ENCODE peak calls at places on chromosomes 1 and 21, in seven cellular contexts. One of them, this sample, is unnamed.

GRCh38 chr1:86503477-86504129 is 34.9 kb downstream of the CLCA1 start:
- DNase-seq in CD8-positive, alpha-beta T cell: no peak
- DNase-seq in WERI-Rb-1: peak; percentile 44
- DNase-seq in adrenal gland: peak; percentile 33
- DNase-seq in CD4-positive, alpha-beta memory T cell: no peak
- DNase-seq in small intestine: peak; percentile 37
- DNase-seq in GM23248: no peak
- DNase-seq in this sample: peak; percentile 6

GRCh38 chr1:202781180-202781579 is 27.0 kb downstream of the KDM5B start:
- DNase-seq in CD8-positive, alpha-beta T cell: no peak
- DNase-seq in WERI-Rb-1: no peak
- DNase-seq in small intestine: no peak
- DNase-seq in GM23248: no peak
- DNase-seq in adrenal gland: no peak
- DNase-seq in CD4-positive, alpha-beta memory T cell: no peak
- DNase-seq in this sample: no peak

GRCh38 chr1:189432761-189433160 is 1044.9 kb downstream of the BRINP3 start:
- DNase-seq in GM23248: no peak
- DNase-seq in adrenal gland: no peak
- DNase-seq in CD4-positive, alpha-beta memory T cell: no peak
- DNase-seq in CD8-positive, alpha-beta T cell: no peak
- DNase-seq in WERI-Rb-1: no peak
- DNase-seq in small intestine: no peak
- DNase-seq in this sample: no peak

GRCh38 chr1:160366731-160367515 is at the start of gene NHLH1:
- DNase-seq in GM23248: no peak
- DNase-seq in small intestine: no peak
- DNase-seq in WERI-Rb-1: peak; percentile 88
- DNase-seq in CD4-positive, alpha-beta memory T cell: no peak
- DNase-seq in adrenal gland: no peak
- DNase-seq in CD8-positive, alpha-beta T cell: no peak
- DNase-seq in this sample: no peak

GRCh38 chr1:43366601-43367025 is 1.2 kb downstream of the ELOVL1 start:
- DNase-seq in CD4-positive, alpha-beta memory T cell: no peak
- DNase-seq in small intestine: peak; percentile 38
- DNase-seq in CD8-positive, alpha-beta T cell: no peak
- DNase-seq in GM23248: no peak
- DNase-seq in adrenal gland: no peak
- DNase-seq in WERI-Rb-1: no peak
- DNase-seq in this sample: no peak

GRCh38 chr1:44947060-44947773 is 39.2 kb downstream of the EIF2B3 start:
- DNase-seq in WERI-Rb-1: no peak
- DNase-seq in GM23248: peak; percentile 63
- DNase-seq in CD8-positive, alpha-beta T cell: no peak
- DNase-seq in CD4-positive, alpha-beta memory T cell: no peak
- DNase-seq in adrenal gland: peak; percentile 68
- DNase-seq in small intestine: peak; percentile 2
- DNase-seq in this sample: peak; percentile 57

GRCh38 chr1:193707271-193708015 is 521.0 kb upstream of the B3GALT2 start:
- DNase-seq in WERI-Rb-1: no peak
- DNase-seq in CD8-positive, alpha-beta T cell: no peak
- DNase-seq in GM23248: peak; percentile 39
- DNase-seq in adrenal gland: no peak
- DNase-seq in CD4-positive, alpha-beta memory T cell: no peak
- DNase-seq in small intestine: no peak
- DNase-seq in this sample: no peak

GRCh38 chr1:83583351-83584014 is 415.4 kb downstream of the TTLL7 start:
- DNase-seq in adrenal gland: no peak
- DNase-seq in GM23248: peak; percentile 30
- DNase-seq in small intestine: peak; percentile 11
- DNase-seq in WERI-Rb-1: peak; percentile 53
- DNase-seq in CD4-positive, alpha-beta memory T cell: peak; percentile 6
- DNase-seq in CD8-positive, alpha-beta T cell: no peak
- DNase-seq in this sample: no peak

GRCh38 chr1:227870375-227870774 is 54.9 kb downstream of the PRSS38 start:
- DNase-seq in small intestine: no peak
- DNase-seq in adrenal gland: no peak
- DNase-seq in CD4-positive, alpha-beta memory T cell: no peak
- DNase-seq in CD8-positive, alpha-beta T cell: no peak
- DNase-seq in GM23248: no peak
- DNase-seq in WERI-Rb-1: no peak
- DNase-seq in this sample: no peak

GRCh38 chr1:228317891-228318810 is 88.5 kb downstream of the TRIM11 start:
- DNase-seq in CD8-positive, alpha-beta T cell: no peak
- DNase-seq in small intestine: no peak
- DNase-seq in CD4-positive, alpha-beta memory T cell: no peak
- DNase-seq in GM23248: no peak
- DNase-seq in WERI-Rb-1: no peak
- DNase-seq in adrenal gland: no peak
- DNase-seq in this sample: no peak

GRCh38 chr21:43194303-43195130 is 25.7 kb downstream of the CRYAA start:
- DNase-seq in CD8-positive, alpha-beta T cell: no peak
- DNase-seq in small intestine: no peak
- DNase-seq in GM23248: no peak
- DNase-seq in adrenal gland: no peak
- DNase-seq in CD4-positive, alpha-beta memory T cell: no peak
- DNase-seq in WERI-Rb-1: peak; percentile 5
- DNase-seq in this sample: no peak

GRCh38 chr1:90359994-90360393 is 357.1 kb downstream of the BARHL2 start:
- DNase-seq in WERI-Rb-1: no peak
- DNase-seq in CD4-positive, alpha-beta memory T cell: no peak
- DNase-seq in adrenal gland: no peak
- DNase-seq in CD8-positive, alpha-beta T cell: no peak
- DNase-seq in small intestine: no peak
- DNase-seq in GM23248: no peak
- DNase-seq in this sample: no peak

GRCh38 chr1:68149110-68149798 is 83.1 kb downstream of the WLS start:
- DNase-seq in adrenal gland: no peak
- DNase-seq in CD8-positive, alpha-beta T cell: no peak
- DNase-seq in CD4-positive, alpha-beta memory T cell: no peak
- DNase-seq in WERI-Rb-1: no peak
- DNase-seq in small intestine: no peak
- DNase-seq in GM23248: no peak
- DNase-seq in this sample: no peak

GRCh38 chr1:209714338-209714737 is 9.7 kb downstream of the HSD11B1 start:
- DNase-seq in adrenal gland: no peak
- DNase-seq in GM23248: no peak
- DNase-seq in small intestine: no peak
- DNase-seq in CD4-positive, alpha-beta memory T cell: no peak
- DNase-seq in CD8-positive, alpha-beta T cell: no peak
- DNase-seq in WERI-Rb-1: no peak
- DNase-seq in this sample: no peak

GRCh38 chr1:198155253-198155652 is 1.5 kb upstream of the NEK7 start:
- DNase-seq in GM23248: peak; percentile 74
- DNase-seq in WERI-Rb-1: no peak
- DNase-seq in small intestine: no peak
- DNase-seq in CD8-positive, alpha-beta T cell: no peak
- DNase-seq in CD4-positive, alpha-beta memory T cell: no peak
- DNase-seq in adrenal gland: no peak
- DNase-seq in this sample: no peak

GRCh38 chr1:167491586-167492408 is 26.5 kb downstream of the CD247 start:
- DNase-seq in WERI-Rb-1: no peak
- DNase-seq in small intestine: no peak
- DNase-seq in adrenal gland: no peak
- DNase-seq in GM23248: no peak
- DNase-seq in CD8-positive, alpha-beta T cell: no peak
- DNase-seq in CD4-positive, alpha-beta memory T cell: peak; percentile 39
- DNase-seq in this sample: no peak

GRCh38 chr1:238549135-238549534 is 658.4 kb upstream of the ZP4 start:
- DNase-seq in CD4-positive, alpha-beta memory T cell: no peak
- DNase-seq in WERI-Rb-1: no peak
- DNase-seq in adrenal gland: no peak
- DNase-seq in small intestine: no peak
- DNase-seq in CD8-positive, alpha-beta T cell: no peak
- DNase-seq in GM23248: no peak
- DNase-seq in this sample: no peak

GRCh38 chr1:113761937-113762336 is 2.7 kb upstream of the PHTF1 start:
- DNase-seq in WERI-Rb-1: no peak
- DNase-seq in small intestine: no peak
- DNase-seq in GM23248: no peak
- DNase-seq in adrenal gland: no peak
- DNase-seq in CD8-positive, alpha-beta T cell: no peak
- DNase-seq in CD4-positive, alpha-beta memory T cell: no peak
- DNase-seq in this sample: no peak

DNA sequence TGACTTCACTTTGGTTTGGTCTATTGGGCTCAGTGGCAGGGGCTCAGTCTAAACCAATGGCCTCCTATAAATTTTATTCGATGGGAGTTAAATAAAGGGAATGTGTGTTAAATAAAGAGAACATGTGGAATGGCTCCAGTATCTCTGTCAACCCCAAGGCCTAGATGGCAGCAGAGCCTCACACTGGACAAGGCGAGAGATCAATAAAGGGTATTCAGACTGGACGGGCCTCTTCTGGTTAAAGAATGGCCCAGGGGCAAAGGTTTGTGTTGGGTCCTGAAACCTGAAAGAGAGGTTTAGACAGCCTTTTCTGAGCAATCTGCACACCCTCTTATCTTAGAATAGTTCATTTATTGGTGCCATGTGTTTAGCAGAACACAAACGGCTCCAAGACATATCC is 34.7 kb downstream of the SH3BP5L start:
- DNase-seq in WERI-Rb-1: no peak
- DNase-seq in GM23248: no peak
- DNase-seq in adrenal gland: no peak
- DNase-seq in CD8-positive, alpha-beta T cell: no peak
- DNase-seq in small intestine: peak; percentile 62
- DNase-seq in CD4-positive, alpha-beta memory T cell: no peak
- DNase-seq in this sample: no peak
- H3K27ac ChIP-seq in WERI-Rb-1: no peak overlapping the region
- H3K27ac ChIP-seq in GM23248: no peak overlapping the region
- H3K27ac ChIP-seq in adrenal gland: no peak overlapping the region
- H3K27ac ChIP-seq in CD8-positive, alpha-beta T cell: no peak overlapping the region
- H3K27ac ChIP-seq in small intestine: no peak overlapping the region
- H3K27ac ChIP-seq in CD4-positive, alpha-beta memory T cell: no peak overlapping the region
- H3K27ac ChIP-seq in this sample: no peak overlapping the region

DNA sequence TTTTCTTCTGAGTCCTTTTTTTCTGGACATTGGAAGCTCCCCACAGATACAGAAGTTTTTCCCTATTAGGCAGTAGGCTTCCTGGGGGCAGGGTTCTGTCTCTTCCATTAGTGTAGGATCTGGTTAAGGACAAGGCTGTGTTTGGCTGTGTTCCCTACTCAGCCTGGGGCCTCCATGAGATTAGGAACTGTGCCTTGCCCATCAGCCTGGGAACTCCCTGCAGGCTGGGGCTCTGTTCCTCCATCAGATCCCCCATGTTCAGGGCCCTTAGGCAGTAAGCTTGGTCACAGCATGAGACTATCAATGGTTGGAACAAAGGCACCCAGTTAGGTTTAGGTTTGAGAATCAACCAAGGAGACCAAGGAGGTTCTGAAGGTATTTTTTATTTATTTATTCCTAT is 22.7 kb downstream of the NAV1 start:
- DNase-seq in WERI-Rb-1: no peak
- DNase-seq in adrenal gland: no peak
- DNase-seq in GM23248: peak; percentile 27
- DNase-seq in CD8-positive, alpha-beta T cell: no peak
- DNase-seq in small intestine: no peak
- DNase-seq in CD4-positive, alpha-beta memory T cell: no peak
- DNase-seq in this sample: no peak
- H3K27me3 ChIP-seq in WERI-Rb-1: no peaks in the 10 kb centered on the region
- H3K27me3 ChIP-seq in adrenal gland: no peaks in the 10 kb centered on the region
- H3K27me3 ChIP-seq in GM23248: no peaks in the 10 kb centered on the region
- H3K27me3 ChIP-seq in CD8-positive, alpha-beta T cell: no peaks in the 10 kb centered on the region
- H3K27me3 ChIP-seq in small intestine: no peaks in the 10 kb centered on the region
- H3K27me3 ChIP-seq in CD4-positive, alpha-beta memory T cell: no peaks in the 10 kb centered on the region
- H3K27me3 ChIP-seq in this sample: no peaks in the 10 kb centered on the region

DNA sequence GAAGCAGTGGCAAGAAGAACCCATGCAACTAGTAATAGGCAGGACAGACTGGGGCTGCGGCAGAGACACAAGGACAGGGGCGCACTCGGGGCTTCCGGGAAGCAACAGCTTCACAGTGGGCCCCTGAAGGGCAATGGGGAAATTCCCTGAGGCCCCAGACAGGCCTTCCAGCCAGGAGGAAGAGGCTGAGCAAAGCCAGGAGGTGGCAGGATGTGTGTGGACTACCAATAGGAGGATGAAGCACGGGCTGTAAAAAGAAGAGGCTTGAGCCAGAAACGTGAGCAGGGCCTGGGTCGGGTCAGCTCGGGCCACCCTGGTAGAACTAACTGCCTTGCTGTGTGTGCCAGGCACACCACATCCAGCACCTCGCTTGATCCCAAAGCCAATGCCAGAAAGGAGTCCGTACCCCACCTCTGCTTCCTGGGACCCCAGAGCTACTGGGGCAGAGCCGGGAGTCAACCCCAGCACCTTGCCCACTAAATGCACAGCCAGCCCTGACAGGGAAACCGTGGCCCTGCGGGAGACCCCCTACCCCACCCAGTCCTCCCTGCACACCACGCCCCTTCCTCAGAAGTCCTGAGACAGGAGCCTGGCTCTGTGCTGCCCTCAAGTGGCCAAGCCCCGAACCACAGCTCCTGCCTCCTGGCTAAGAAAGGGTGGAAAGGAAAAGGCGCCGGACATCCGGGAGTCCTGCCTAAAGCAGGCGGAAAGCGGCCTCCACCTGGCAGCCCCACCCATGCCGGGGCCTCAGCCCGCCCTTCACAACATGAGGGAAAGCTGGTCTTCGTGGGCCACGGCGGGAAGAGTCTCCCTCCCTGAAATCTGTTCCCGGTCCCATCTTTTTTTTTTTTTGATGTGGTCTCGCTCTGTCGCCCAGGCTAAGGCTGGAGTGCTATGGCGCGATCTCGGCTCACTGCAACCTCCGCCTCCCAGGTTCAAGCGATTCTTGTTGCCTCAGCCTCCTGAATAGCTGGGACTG is 33.7 kb downstream of the TTC39A start:
- DNase-seq in CD4-positive, alpha-beta memory T cell: peak; percentile 56
- DNase-seq in adrenal gland: peak; percentile 87
- DNase-seq in GM23248: peak; percentile 78
- DNase-seq in WERI-Rb-1: peak; percentile 90
- DNase-seq in CD8-positive, alpha-beta T cell: peak; percentile 44
- DNase-seq in small intestine: peak; percentile 79
- DNase-seq in this sample: peak; percentile 32
- H3K27ac ChIP-seq in CD4-positive, alpha-beta memory T cell: no peak overlapping the region
- H3K27ac ChIP-seq in adrenal gland: no peak overlapping the region
- H3K27ac ChIP-seq in GM23248: no peak overlapping the region
- H3K27ac ChIP-seq in WERI-Rb-1: peak overlapping the region; percentile 49
- H3K27ac ChIP-seq in CD8-positive, alpha-beta T cell: no peak overlapping the region
- H3K27ac ChIP-seq in small intestine: no peak overlapping the region
- H3K27ac ChIP-seq in this sample: no peak overlapping the region

DNA sequence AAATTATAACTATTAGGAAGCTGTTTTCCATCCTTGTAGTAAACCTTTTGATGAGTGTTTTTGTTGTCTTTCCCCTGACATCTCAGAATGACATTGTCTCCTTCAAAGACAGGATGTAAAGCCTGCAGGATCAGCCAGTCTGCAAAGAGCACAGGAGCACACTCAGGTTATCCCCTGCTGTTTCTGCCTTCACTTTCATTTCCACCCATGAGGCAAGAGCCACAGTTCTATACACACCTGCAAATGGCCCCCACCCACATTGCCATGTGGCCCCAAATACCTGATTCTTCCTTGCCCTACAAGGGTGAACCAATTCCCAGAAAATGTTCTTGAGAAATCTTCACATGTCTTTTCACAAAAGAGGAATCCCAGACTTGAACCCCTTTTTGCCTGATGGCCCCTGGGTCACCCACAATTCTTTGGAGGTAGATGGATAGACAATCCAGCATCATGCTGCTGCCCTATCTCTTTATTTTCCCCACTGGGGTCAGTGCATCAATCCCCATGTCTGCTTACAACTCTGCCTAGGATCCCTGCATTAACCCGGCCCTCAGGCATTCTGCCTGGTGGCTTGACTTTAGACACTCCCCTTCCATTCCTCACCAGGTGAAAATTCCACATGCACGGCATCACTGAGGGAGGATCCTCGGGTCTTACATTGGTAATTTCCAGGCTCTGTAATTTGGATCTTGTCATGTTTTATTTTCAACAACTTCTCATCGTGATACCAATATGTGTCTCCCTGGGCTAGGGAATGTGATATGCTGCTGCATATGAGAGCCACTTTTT is 2.6 kb downstream of the FCRL3 start:
- DNase-seq in WERI-Rb-1: no peak
- DNase-seq in GM23248: no peak
- DNase-seq in small intestine: no peak
- DNase-seq in adrenal gland: no peak
- DNase-seq in CD8-positive, alpha-beta T cell: no peak
- DNase-seq in CD4-positive, alpha-beta memory T cell: no peak
- DNase-seq in this sample: no peak
- H3K27me3 ChIP-seq in WERI-Rb-1: no peaks in the 10 kb centered on the region
- H3K27me3 ChIP-seq in GM23248: peaks cover 9% of the 10 kb centered on the region
- H3K27me3 ChIP-seq in small intestine: no peaks in the 10 kb centered on the region
- H3K27me3 ChIP-seq in adrenal gland: peaks cover 9% of the 10 kb centered on the region
- H3K27me3 ChIP-seq in CD8-positive, alpha-beta T cell: no peaks in the 10 kb centered on the region
- H3K27me3 ChIP-seq in CD4-positive, alpha-beta memory T cell: no peaks in the 10 kb centered on the region
- H3K27me3 ChIP-seq in this sample: peaks cover 3% of the 10 kb centered on the region